ENCODE peak calls at places on chromosomes 5 and 9, in eight cellular contexts. One of them, this sample, is unnamed.

GRCh38 chr9:71608825-71609452 is 159.4 kb downstream of the CEMIP2 start:
- DNase-seq in pancreas: no peak
- DNase-seq in PC-9: peak
- DNase-seq in GM23248: no peak
- DNase-seq in IMR-90: peak
- DNase-seq in psoas muscle: no peak
- DNase-seq in neuronal stem cell: peak
- DNase-seq in WERI-Rb-1: no peak
- DNase-seq in this sample: no peak

GRCh38 chr9:129081388-129081889 is 528 bp downstream of the DOLPP1 start:
- DNase-seq in pancreas: no peak
- DNase-seq in PC-9: peak
- DNase-seq in GM23248: peak
- DNase-seq in IMR-90: no peak
- DNase-seq in psoas muscle: no peak
- DNase-seq in neuronal stem cell: no peak
- DNase-seq in WERI-Rb-1: no peak
- DNase-seq in this sample: no peak

GRCh38 chr5:61450170-61450815 is 118.2 kb downstream of the ZSWIM6 start:
- DNase-seq in pancreas: peak
- DNase-seq in PC-9: peak
- DNase-seq in GM23248: peak
- DNase-seq in IMR-90: peak
- DNase-seq in psoas muscle: no peak
- DNase-seq in neuronal stem cell: peak
- DNase-seq in WERI-Rb-1: no peak
- DNase-seq in this sample: no peak

GRCh38 chr5:75654693-75655315 is 43.6 kb downstream of the ANKDD1B start:
- DNase-seq in pancreas: no peak
- DNase-seq in PC-9: no peak
- DNase-seq in GM23248: no peak
- DNase-seq in IMR-90: no peak
- DNase-seq in psoas muscle: no peak
- DNase-seq in neuronal stem cell: no peak
- DNase-seq in WERI-Rb-1: no peak
- DNase-seq in this sample: no peak

GRCh38 chr9:95003694-95004451 is 277.4 kb downstream of the AOPEP start:
- DNase-seq in pancreas: peak
- DNase-seq in PC-9: peak
- DNase-seq in GM23248: peak
- DNase-seq in IMR-90: peak
- DNase-seq in psoas muscle: peak
- DNase-seq in neuronal stem cell: no peak
- DNase-seq in WERI-Rb-1: peak
- DNase-seq in this sample: peak

GRCh38 chr5:142922223-142922952 is 152.2 kb downstream of the ARHGAP26 start:
- DNase-seq in pancreas: no peak
- DNase-seq in PC-9: peak
- DNase-seq in GM23248: peak
- DNase-seq in IMR-90: peak
- DNase-seq in psoas muscle: no peak
- DNase-seq in neuronal stem cell: no peak
- DNase-seq in WERI-Rb-1: no peak
- DNase-seq in this sample: no peak

GRCh38 chr9:123834218-123834906 is 95.6 kb downstream of the DENND1A start:
- DNase-seq in pancreas: no peak
- DNase-seq in PC-9: no peak
- DNase-seq in GM23248: peak
- DNase-seq in IMR-90: peak
- DNase-seq in psoas muscle: no peak
- DNase-seq in neuronal stem cell: peak
- DNase-seq in WERI-Rb-1: no peak
- DNase-seq in this sample: no peak

GRCh38 chr9:78030553-78031270 is 899 bp downstream of the GNAQ start:
- DNase-seq in pancreas: peak
- DNase-seq in PC-9: no peak
- DNase-seq in GM23248: peak
- DNase-seq in IMR-90: peak
- DNase-seq in psoas muscle: peak
- DNase-seq in neuronal stem cell: peak
- DNase-seq in WERI-Rb-1: peak
- DNase-seq in this sample: peak

GRCh38 chr5:135220394-135221186 is 178.4 kb downstream of the MACROH2A1 start:
- DNase-seq in pancreas: no peak
- DNase-seq in PC-9: no peak
- DNase-seq in GM23248: no peak
- DNase-seq in IMR-90: no peak
- DNase-seq in psoas muscle: no peak
- DNase-seq in neuronal stem cell: no peak
- DNase-seq in WERI-Rb-1: peak
- DNase-seq in this sample: peak

GRCh38 chr9:137519553-137519952 is 30.6 kb downstream of the PNPLA7 start:
- DNase-seq in pancreas: no peak
- DNase-seq in PC-9: no peak
- DNase-seq in GM23248: no peak
- DNase-seq in IMR-90: no peak
- DNase-seq in psoas muscle: no peak
- DNase-seq in neuronal stem cell: no peak
- DNase-seq in WERI-Rb-1: no peak
- DNase-seq in this sample: no peak

GRCh38 chr9:14314929-14315753 is 1.2 kb upstream of the NFIB start:
- DNase-seq in pancreas: peak
- DNase-seq in PC-9: peak
- DNase-seq in GM23248: peak
- DNase-seq in IMR-90: peak
- DNase-seq in psoas muscle: peak
- DNase-seq in neuronal stem cell: peak
- DNase-seq in WERI-Rb-1: peak
- DNase-seq in this sample: peak

GRCh38 chr9:132365986-132366385 is 11.2 kb upstream of the SETX start:
- DNase-seq in pancreas: no peak
- DNase-seq in PC-9: no peak
- DNase-seq in GM23248: no peak
- DNase-seq in IMR-90: no peak
- DNase-seq in psoas muscle: no peak
- DNase-seq in neuronal stem cell: no peak
- DNase-seq in WERI-Rb-1: no peak
- DNase-seq in this sample: no peak

GRCh38 chr5:141945511-141946024 is 12.4 kb downstream of the PCDH12 start:
- DNase-seq in pancreas: no peak
- DNase-seq in PC-9: no peak
- DNase-seq in GM23248: peak
- DNase-seq in IMR-90: no peak
- DNase-seq in psoas muscle: peak
- DNase-seq in neuronal stem cell: no peak
- DNase-seq in WERI-Rb-1: no peak
- DNase-seq in this sample: peak

GRCh38 chr9:70406446-70406862 is 8.0 kb downstream of the KLF9 start:
- DNase-seq in pancreas: no peak
- DNase-seq in PC-9: no peak
- DNase-seq in GM23248: peak
- DNase-seq in IMR-90: peak
- DNase-seq in psoas muscle: no peak
- DNase-seq in neuronal stem cell: no peak
- DNase-seq in WERI-Rb-1: no peak
- DNase-seq in this sample: no peak
- H3K27ac ChIP-seq in pancreas: peak
- H3K27ac ChIP-seq in PC-9: no peak
- H3K27ac ChIP-seq in GM23248: peak
- H3K27ac ChIP-seq in IMR-90: peak
- H3K27ac ChIP-seq in psoas muscle: peak
- H3K27ac ChIP-seq in neuronal stem cell: peak
- H3K27ac ChIP-seq in WERI-Rb-1: no peak
- H3K27ac ChIP-seq in this sample: peak

GRCh38 chr5:871596-872298 is 20.9 kb downstream of the BRD9 start:
- DNase-seq in pancreas: no peak
- DNase-seq in PC-9: no peak
- DNase-seq in GM23248: no peak
- DNase-seq in IMR-90: no peak
- DNase-seq in psoas muscle: peak
- DNase-seq in neuronal stem cell: no peak
- DNase-seq in WERI-Rb-1: no peak
- DNase-seq in this sample: no peak

GRCh38 chr5:873328-873727 is 19.3 kb downstream of the BRD9 start:
- DNase-seq in pancreas: no peak
- DNase-seq in PC-9: no peak
- DNase-seq in GM23248: no peak
- DNase-seq in IMR-90: no peak
- DNase-seq in psoas muscle: no peak
- DNase-seq in neuronal stem cell: no peak
- DNase-seq in WERI-Rb-1: no peak
- DNase-seq in this sample: no peak

GRCh38 chr5:870973-871372 is 20.2 kb upstream of the ZDHHC11 start:
- DNase-seq in pancreas: no peak
- DNase-seq in PC-9: no peak
- DNase-seq in GM23248: no peak
- DNase-seq in IMR-90: no peak
- DNase-seq in psoas muscle: peak
- DNase-seq in neuronal stem cell: no peak
- DNase-seq in WERI-Rb-1: no peak
- DNase-seq in this sample: peak

GRCh38 chr5:875931-876330 is 16.7 kb downstream of the BRD9 start:
- DNase-seq in pancreas: no peak
- DNase-seq in PC-9: no peak
- DNase-seq in GM23248: no peak
- DNase-seq in IMR-90: no peak
- DNase-seq in psoas muscle: no peak
- DNase-seq in neuronal stem cell: no peak
- DNase-seq in WERI-Rb-1: no peak
- DNase-seq in this sample: peak

DNA sequence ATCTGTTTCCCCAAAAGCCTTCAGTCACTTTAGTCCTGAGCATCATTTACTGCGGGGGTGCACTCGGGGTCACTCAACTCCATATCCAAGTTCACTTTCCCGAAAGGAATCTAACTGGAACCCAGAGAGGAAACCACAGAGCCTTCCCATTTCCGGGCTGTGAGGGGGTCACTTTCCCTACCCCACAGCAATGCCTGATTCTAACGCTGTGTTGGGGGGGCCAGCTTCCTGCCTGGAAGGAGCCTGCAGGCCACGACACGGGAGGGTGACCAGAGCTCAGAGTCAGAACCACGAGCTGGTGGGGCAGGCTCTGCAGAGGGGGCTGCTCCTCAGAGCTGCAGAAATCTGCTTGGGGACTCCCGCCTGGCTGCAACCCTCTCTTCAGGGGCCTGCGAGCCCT is 20.3 kb downstream of the BRD9 start:
- DNase-seq in pancreas: no peak
- DNase-seq in PC-9: no peak
- DNase-seq in GM23248: no peak
- DNase-seq in IMR-90: no peak
- DNase-seq in psoas muscle: no peak
- DNase-seq in neuronal stem cell: no peak
- DNase-seq in WERI-Rb-1: no peak
- DNase-seq in this sample: no peak
- H3K27ac ChIP-seq in pancreas: no peak
- H3K27ac ChIP-seq in PC-9: no peak
- H3K27ac ChIP-seq in GM23248: no peak
- H3K27ac ChIP-seq in IMR-90: no peak
- H3K27ac ChIP-seq in psoas muscle: no peak
- H3K27ac ChIP-seq in neuronal stem cell: no peak
- H3K27ac ChIP-seq in WERI-Rb-1: no peak
- H3K27ac ChIP-seq in this sample: no peak

GRCh38 chr9:130872511-130872910 is 24.1 kb downstream of the QRFP start:
- DNase-seq in pancreas: no peak
- DNase-seq in PC-9: no peak
- DNase-seq in GM23248: no peak
- DNase-seq in IMR-90: no peak
- DNase-seq in psoas muscle: no peak
- DNase-seq in neuronal stem cell: no peak
- DNase-seq in WERI-Rb-1: no peak
- DNase-seq in this sample: peak
- H3K27ac ChIP-seq in pancreas: no peak
- H3K27ac ChIP-seq in PC-9: no peak
- H3K27ac ChIP-seq in GM23248: no peak
- H3K27ac ChIP-seq in IMR-90: no peak
- H3K27ac ChIP-seq in psoas muscle: no peak
- H3K27ac ChIP-seq in neuronal stem cell: no peak
- H3K27ac ChIP-seq in WERI-Rb-1: no peak
- H3K27ac ChIP-seq in this sample: no peak

DNA sequence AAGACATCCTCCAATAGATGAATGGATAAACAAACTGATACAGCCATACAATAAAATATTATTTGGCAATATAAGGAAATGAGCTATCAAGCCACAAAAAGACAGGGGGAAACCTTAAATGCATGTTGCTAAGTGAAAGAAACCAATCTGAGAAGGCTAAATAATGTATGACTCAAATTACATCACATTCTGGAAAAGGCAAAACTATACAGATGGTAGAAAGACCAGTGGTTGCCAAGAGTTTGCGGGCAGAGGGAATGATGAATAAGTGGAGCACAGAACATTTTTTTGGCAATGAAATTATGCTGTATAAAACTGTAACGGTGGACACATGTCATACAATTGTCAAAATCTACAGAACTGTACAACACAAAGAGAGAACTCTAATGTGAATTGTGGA is 63.3 kb downstream of the CSF2 start:
- DNase-seq in pancreas: no peak
- DNase-seq in PC-9: no peak
- DNase-seq in GM23248: peak
- DNase-seq in IMR-90: peak
- DNase-seq in psoas muscle: no peak
- DNase-seq in neuronal stem cell: no peak
- DNase-seq in WERI-Rb-1: no peak
- DNase-seq in this sample: no peak
- H3K27ac ChIP-seq in pancreas: no peak
- H3K27ac ChIP-seq in PC-9: no peak
- H3K27ac ChIP-seq in GM23248: peak
- H3K27ac ChIP-seq in IMR-90: no peak
- H3K27ac ChIP-seq in psoas muscle: no peak
- H3K27ac ChIP-seq in neuronal stem cell: no peak
- H3K27ac ChIP-seq in WERI-Rb-1: no peak
- H3K27ac ChIP-seq in this sample: no peak

DNA sequence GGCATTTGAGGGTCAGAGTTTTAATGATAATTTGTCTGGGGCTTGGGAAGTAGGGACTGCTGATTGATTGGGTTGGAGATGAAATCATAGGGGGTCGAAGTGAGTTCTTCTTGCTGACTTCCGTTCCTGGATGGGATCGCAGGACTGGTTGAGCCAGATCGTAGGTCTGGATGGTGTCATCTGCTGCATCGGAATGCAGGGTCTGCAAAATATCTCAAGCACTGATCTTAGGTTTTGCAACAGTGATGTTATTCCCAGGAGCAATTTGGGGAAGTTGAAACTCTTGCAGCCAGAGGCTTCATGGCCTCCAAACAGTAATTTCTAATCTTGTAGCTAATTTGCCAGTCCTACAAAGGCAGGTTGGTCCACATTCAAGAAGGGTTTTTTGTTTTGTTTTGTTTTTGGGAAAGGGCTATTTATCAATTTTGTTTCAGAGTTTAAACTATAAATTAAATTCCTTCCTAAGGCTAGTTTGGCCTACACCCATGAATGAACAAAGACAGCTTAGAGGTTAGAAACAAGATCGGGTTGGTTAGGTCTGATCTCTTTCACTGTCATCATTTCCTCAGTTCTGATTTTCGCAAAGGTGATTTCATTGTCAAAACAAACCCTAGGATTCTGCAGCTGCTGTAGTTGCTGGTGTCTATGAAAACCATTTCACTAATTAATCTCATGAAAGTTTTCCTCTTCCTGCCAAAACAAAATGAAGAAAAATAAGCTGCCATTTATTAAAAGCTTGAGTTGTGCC is 388.0 kb downstream of the TMEM232 start:
- DNase-seq in pancreas: no peak
- DNase-seq in PC-9: no peak
- DNase-seq in GM23248: no peak
- DNase-seq in IMR-90: no peak
- DNase-seq in psoas muscle: no peak
- DNase-seq in neuronal stem cell: no peak
- DNase-seq in WERI-Rb-1: no peak
- DNase-seq in this sample: no peak
- H3K27ac ChIP-seq in pancreas: no peak
- H3K27ac ChIP-seq in PC-9: no peak
- H3K27ac ChIP-seq in GM23248: no peak
- H3K27ac ChIP-seq in IMR-90: no peak
- H3K27ac ChIP-seq in psoas muscle: no peak
- H3K27ac ChIP-seq in neuronal stem cell: no peak
- H3K27ac ChIP-seq in WERI-Rb-1: no peak
- H3K27ac ChIP-seq in this sample: no peak